ENCODE peak calls at places on chromosomes 1 and 21, in five cellular contexts. P is K562, U is gastrocnemius medialis, V is prostate gland, I is ovary. W is an unnamed sample.

GRCh38 chr21:32306021-32306780 is 7.5 kb downstream of the MRAP start:
- DNase-seq in P (peak), U (no peak), V (no peak), I (no peak), W (no peak)

GRCh38 chr21:26715878-26716506 is 129.2 kb downstream of the ADAMTS1 start:
- DNase-seq in P (peak), U (no peak), V (peak), I (no peak), W (no peak)

GRCh38 chr1:94602802-94603625 is 61.5 kb upstream of the F3 start:
- DNase-seq in P (no peak), U (no peak), V (no peak), I (no peak), W (no peak)

GRCh38 chr1:153447498-153448170 is 12.8 kb downstream of the S100A7 start:
- DNase-seq in P (no peak), U (no peak), V (no peak), I (no peak), W (no peak)

GRCh38 chr1:160167580-160167979 is 16.2 kb downstream of the ATP1A4 start:
- DNase-seq in P (no peak), U (no peak), V (no peak), I (no peak), W (no peak)

GRCh38 chr1:59521456-59521855 is 224.6 kb downstream of the FGGY start:
- DNase-seq in P (no peak), U (peak), V (no peak), I (no peak), W (no peak)

GRCh38 chr1:46448109-46448911 is 41.3 kb upstream of the DMBX1 start:
- DNase-seq in P (no peak), U (no peak), V (no peak), I (no peak), W (no peak)

GRCh38 chr21:36704958-36705678 is 6.2 kb downstream of the SIM2 start:
- DNase-seq in P (no peak), U (no peak), V (no peak), I (no peak), W (peak)

GRCh38 chr1:92995420-92996130 is 34.3 kb upstream of the DIPK1A start:
- DNase-seq in P (no peak), U (no peak), V (peak), I (no peak), W (no peak)

GRCh38 chr1:209353097-209353496 is 230.4 kb upstream of the CAMK1G start:
- DNase-seq in P (no peak), U (no peak), V (no peak), I (no peak), W (no peak)

GRCh38 chr1:231817813-231818212 is 191.2 kb downstream of the DISC1 start:
- DNase-seq in P (no peak), U (no peak), V (no peak), I (no peak), W (no peak)

GRCh38 chr1:35591211-35591610 is 18.1 kb downstream of the TFAP2E start:
- DNase-seq in P (no peak), U (no peak), V (no peak), I (no peak), W (peak)

GRCh38 chr1:179228783-179229213 is 679 bp downstream of the ABL2 start:
- DNase-seq in P (peak), U (peak), V (peak), I (peak), W (peak)

GRCh38 chr1:3389093-3389833 is 65.2 kb upstream of the ARHGEF16 start:
- DNase-seq in P (no peak), U (no peak), V (no peak), I (no peak), W (no peak)

GRCh38 chr1:87437663-87438295 is 109.1 kb downstream of the LMO4 start:
- DNase-seq in P (no peak), U (no peak), V (no peak), I (no peak), W (no peak)

GRCh38 chr21:45351061-45351460 is 53.9 kb upstream of the COL18A1 start:
- DNase-seq in P (no peak), U (no peak), V (no peak), I (no peak), W (no peak)

GRCh38 chr1:238176441-238176840 is 285.7 kb upstream of the ZP4 start:
- DNase-seq in P (no peak), U (no peak), V (no peak), I (no peak), W (no peak)

GRCh38 chr21:45888361-45889009 is 93.1 kb upstream of the COL6A1 start:
- DNase-seq in P (no peak), U (no peak), V (no peak), I (no peak), W (no peak)

GRCh38 chr1:209150114-209150513 is 433.4 kb upstream of the CAMK1G start:
- DNase-seq in P (no peak), U (no peak), V (no peak), I (no peak), W (no peak)

GRCh38 chr1:99266731-99267130 is 2.4 kb downstream of the PLPPR4 start:
- DNase-seq in P (no peak), U (no peak), V (no peak), I (no peak), W (no peak)

GRCh38 chr1:34781071-34781843 is at the start of gene GJB3:
- DNase-seq in P (peak), U (no peak), V (no peak), I (no peak), W (peak)

GRCh38 chr1:56360021-56360420 is 219.3 kb downstream of the PLPP3 start:
- DNase-seq in P (no peak), U (no peak), V (no peak), I (no peak), W (no peak)

GRCh38 chr1:234612352-234613127 is 2.6 kb upstream of the IRF2BP2 start:
- DNase-seq in P (peak), U (peak), V (peak), I (peak), W (peak)
- TF ChIP-seq POLR2A in P (no peak), U (no peak), V (peak), I (peak), W (no peak)

GRCh38 chr1:5430136-5430535 is 562.1 kb downstream of the NPHP4 start:
- DNase-seq in P (no peak), U (no peak), V (no peak), I (no peak), W (no peak)

GRCh38 chr1:5428391-5428790 is 563.8 kb downstream of the NPHP4 start:
- DNase-seq in P (no peak), U (no peak), V (no peak), I (no peak), W (no peak)

GRCh38 chr1:5424802-5425201 is 567.4 kb downstream of the NPHP4 start:
- DNase-seq in P (no peak), U (no peak), V (no peak), I (no peak), W (no peak)

GRCh38 chr1:5425304-5425703 is 566.9 kb downstream of the NPHP4 start:
- DNase-seq in P (no peak), U (no peak), V (no peak), I (no peak), W (no peak)

DNA sequence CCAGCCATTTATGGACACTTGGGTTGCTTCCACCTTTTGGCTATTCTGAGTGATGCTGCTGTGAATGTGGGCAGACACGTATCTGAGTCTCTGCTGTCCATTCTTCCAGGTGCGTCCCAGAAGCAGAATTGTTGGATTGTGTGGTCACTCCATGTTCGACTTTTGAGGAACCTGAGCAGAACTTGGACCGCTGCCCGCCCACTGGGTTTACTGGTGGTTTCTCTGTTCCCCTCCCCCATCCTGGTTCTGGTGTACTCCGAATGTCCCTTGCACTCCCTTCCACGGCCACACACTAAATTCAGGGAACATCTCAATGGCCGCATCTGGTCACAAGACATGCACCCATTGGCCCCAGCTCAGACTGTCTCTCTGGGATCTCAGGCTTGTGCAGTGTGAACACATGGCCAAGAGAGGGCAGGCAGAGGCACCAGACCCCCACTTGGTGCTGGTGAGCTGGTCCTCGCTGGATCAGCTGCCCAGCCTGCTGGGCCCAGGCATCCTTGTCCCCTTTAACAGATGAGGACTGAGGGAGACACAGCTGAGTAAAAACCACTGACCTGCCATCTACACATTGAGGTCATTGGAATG is 565.1 kb downstream of the NPHP4 start:
- DNase-seq in P (peak), U (no peak), V (no peak), I (no peak), W (no peak)
- TF ChIP-seq CTCF in P (no peak), U (no peak), V (no peak), I (no peak), W (no peak)

DNA sequence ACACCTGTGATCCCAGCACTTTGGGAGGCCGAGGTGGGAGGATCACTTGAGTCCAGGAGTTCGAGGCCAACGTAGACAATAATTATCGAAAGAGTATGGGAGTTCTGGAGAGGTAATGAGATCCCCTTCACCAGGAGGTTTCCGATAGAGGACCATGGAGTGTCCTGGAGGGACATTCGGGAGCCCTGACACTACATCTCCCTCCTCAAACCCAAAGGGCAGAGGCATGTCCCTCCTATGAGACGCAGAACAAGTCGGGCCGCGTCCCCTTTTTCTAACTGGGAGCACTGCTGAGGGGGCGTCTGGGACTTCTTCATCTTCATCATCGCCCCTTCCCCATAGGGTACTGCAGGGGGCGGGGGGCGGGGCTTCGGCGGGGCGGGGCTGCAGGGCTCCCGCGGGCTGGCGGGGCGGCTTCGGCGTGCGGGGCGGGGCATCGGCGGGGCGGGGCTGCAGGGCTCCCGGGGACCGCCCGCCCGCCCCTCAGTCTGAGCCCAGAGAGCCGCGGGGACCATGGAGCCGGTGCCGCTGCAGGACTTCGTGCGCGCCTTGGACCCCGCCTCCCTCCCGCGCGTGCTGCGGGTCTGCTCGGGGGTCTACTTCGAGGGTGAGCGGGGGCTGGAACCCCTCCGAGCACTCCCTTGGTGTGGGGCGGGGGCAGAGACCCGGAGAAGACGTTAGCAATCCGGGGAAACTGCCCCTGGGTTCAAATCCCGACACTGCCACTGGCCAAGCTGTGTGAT is at the start of gene THEMIS2:
- DNase-seq in P (peak), U (no peak), V (no peak), I (peak), W (no peak)
- TF ChIP-seq POLR2A in P (peak), U (peak), V (peak), I (no peak), W (peak)

DNA sequence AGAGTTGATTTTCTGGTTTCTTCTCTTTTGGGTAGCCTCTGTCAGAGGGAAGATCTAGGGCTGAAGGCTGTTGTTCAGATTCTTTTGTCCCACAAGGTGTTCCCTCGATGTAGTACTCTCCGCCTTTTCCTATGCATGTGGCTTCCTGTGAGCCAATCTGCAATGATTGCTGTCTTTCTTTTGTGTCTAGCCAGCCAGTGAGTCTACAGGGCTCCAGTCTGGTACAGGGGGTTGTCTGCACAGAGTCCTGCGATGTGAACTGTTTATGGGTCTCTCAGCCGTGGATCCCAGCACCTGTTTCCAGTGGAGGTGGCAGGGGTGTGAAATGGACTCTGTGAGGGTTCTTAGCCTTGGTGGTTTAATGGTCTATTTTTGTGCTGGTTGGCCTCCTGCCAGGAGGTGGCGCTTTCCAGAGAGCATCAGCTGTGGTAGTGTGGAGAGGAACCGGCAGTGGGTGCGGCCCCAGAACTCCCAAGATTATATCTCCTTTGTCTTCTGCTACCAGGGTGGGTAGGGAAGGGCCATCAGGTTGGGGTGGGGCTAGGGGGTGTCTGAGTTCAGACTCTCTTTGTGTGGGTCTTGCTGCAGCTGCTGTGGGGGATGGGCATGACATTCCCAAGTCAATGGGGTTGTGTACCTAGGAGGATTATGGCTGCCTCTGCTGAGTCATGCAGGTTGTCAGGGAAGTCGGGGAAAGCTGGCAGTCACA is 81.3 kb upstream of the C21orf91 start:
- DNase-seq in P (no peak), U (no peak), V (no peak), I (no peak), W (peak)
- TF ChIP-seq CTCF in P (peak), U (no peak), V (no peak), I (no peak), W (no peak)

GRCh38 chr21:34889537-34890257 is 159.4 kb downstream of the RUNX1 start:
- DNase-seq in P (peak), U (peak), V (peak), I (peak), W (peak)

GRCh38 chr21:34889287-34889536 is 159.9 kb downstream of the RUNX1 start:
- DNase-seq in P (no peak), U (no peak), V (peak), I (peak), W (peak)

GRCh38 chr21:34890258-34890723 is 158.8 kb downstream of the RUNX1 start:
- DNase-seq in P (no peak), U (no peak), V (no peak), I (no peak), W (no peak)

GRCh38 chr21:34887729-34888568 is 161.2 kb downstream of the RUNX1 start:
- DNase-seq in P (peak), U (peak), V (peak), I (peak), W (peak)

DNA sequence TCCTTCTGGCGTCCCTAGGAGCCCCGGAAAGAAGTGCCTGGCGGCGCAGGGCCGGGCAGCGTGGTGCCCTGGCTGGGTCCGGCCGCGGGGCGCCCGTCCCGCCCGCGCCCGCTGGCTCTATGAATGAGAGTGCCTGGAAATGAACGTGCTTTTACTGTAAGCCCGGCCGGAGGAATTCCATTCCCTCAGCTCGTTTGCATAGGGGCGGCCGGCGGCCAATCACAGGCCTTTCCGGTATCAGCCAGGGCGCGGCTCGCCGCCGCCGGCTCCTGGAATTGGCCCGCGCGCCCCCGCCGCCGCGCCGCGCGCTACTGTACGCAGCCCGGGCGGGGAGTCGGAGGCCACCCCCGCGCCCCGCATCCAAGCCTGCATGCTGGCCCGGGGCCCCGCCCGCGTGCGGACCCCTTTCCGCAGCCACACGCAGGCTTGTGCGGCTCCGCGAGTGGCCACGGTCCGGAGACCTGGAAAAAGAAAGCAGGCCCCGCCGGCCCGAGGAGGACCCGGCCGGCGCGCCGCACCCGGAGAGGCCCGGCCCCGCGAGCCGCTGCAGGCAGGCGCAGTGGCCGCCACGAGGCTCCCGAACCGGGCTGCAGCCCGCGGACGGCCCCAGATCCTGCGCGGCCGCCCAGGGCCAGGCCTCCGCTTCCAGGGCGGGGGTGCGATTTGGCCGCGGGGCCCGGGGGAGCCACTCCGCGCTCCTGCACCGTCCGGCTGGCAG is 160.4 kb downstream of the RUNX1 start:
- DNase-seq in P (peak), U (peak), V (peak), I (peak), W (peak)
- TF ChIP-seq POLR2A in P (peak), U (peak), V (peak), I (peak), W (no peak)

GRCh38 chr1:43140583-43140982 is 31.5 kb downstream of the EBNA1BP2 start:
- DNase-seq in P (no peak), U (no peak), V (no peak), I (no peak), W (no peak)

GRCh38 chr1:43147625-43148319 is 24.3 kb downstream of the EBNA1BP2 start:
- DNase-seq in P (peak), U (no peak), V (peak), I (peak), W (peak)

GRCh38 chr1:43144228-43144627 is 27.9 kb downstream of the EBNA1BP2 start:
- DNase-seq in P (no peak), U (no peak), V (no peak), I (no peak), W (no peak)

GRCh38 chr1:43140010-43140409 is 32.1 kb downstream of the EBNA1BP2 start:
- DNase-seq in P (no peak), U (no peak), V (no peak), I (no peak), W (no peak)

DNA sequence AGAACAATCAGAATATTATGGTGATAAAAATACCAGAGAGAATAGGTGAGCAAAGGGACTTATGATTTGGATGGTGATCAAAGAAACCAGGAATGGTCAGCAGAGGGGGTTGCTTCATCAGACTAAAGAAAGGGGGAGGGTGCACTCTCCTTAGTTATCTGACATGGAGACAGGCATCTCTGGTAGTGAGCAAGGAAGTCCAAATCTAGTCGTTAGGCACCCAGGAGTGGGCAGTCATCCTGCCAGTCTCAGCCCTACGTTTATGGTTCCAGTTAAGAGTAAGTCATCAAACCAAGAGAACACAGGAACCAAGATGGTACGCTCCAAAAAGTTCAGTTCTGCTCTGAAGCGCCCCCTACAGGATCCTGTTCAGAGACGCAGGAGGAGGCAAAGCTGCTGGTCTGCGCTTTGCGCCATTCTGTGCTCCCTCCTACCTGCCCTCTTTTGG is 28.6 kb downstream of the EBNA1BP2 start:
- DNase-seq in P (peak), U (no peak), V (no peak), I (no peak), W (no peak)
- TF ChIP-seq CTCF in P (peak), U (no peak), V (no peak), I (no peak), W (no peak)

DNA sequence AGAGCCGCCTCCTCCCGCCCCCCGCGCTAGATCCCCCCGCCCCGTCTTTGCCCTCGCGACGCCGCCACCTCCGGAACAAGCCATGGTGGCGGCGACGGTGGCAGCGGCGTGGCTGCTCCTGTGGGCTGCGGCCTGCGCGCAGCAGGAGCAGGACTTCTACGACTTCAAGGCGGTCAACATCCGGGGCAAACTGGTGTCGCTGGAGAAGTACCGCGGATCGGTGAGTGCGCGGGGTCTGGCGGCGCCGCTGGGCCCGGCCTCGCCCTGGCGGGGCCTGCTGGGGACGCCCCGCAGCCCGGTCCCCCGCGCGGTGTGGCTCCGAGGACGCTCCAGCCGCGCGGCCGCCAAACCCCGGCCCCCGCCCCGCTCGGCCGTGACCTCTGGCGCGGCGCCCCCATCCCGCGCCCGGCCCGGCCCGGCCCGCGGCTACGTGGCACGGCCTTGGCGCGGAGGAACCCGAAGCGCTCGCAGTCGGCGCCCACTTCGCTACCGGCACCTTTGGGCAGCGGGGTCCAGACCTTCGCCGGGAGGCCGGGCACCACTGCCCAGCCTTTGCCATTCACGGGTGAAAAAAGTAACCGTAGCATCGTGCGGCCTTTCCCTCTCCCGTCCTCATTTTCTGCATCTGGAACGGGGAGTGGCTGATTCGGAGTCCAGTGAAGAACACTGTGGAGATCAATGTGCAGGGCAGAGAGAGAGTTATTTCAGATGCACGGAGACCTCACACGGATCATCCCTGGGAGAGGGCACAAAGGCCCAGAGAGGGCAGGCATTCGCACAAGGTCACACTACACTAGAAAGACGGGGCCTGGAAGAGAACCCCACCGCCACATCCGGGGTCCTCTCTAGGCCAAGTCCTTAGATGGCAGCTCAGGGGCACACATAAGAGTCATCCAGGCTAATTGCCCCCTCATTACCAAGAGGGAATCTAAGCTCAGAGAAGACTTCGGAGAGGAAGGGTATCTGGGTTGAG is at the start of gene GPX7:
- DNase-seq in P (no peak), U (no peak), V (peak), I (peak), W (peak)
- TF ChIP-seq POLR2A in P (no peak), U (no peak), V (no peak), I (no peak), W (no peak)

W was measured in lower leg skin.